ENCODE peak calls at places on chromosome 19, in eight cellular contexts. K is right atrium auricular region; V is stimulated activated CD4-positive, alpha-beta T cell treated with anti-CD3 and anti-CD28 coated beads, Interleukin-12 subunit alpha, Interleukin-12 subunit beta, amount 100 ng/mL, for 48 hours; Q is T-helper 17 cell; L is NCI-H2081 treated with DMSO at 0.1 percent for 48 hours; F is Calu3; T is DMS53; H is H1. W is an unnamed sample.

GRCh38 chr19:17155251-17155650 is 59.9 kb upstream of the USE1 start:
- DNase-seq in T (no peak), Q (no peak), L (no peak), F (no peak), V (no peak), K (no peak), H (no peak), W (no peak)

GRCh38 chr19:44818470-44818856 is 9.6 kb downstream of the BCAM start:
- DNase-seq in K (no peak), V (no peak), F (no peak), Q (no peak), T (no peak), L (no peak), H (no peak), W (no peak)

GRCh38 chr19:55242517-55242916 is 14.0 kb upstream of the TMEM86B start:
- DNase-seq in T (no peak), V (no peak), Q (no peak), K (no peak), F (no peak), H (no peak), L (no peak), W (no peak)

GRCh38 chr19:19067276-19068072 is 3.7 kb downstream of the SLC25A42 start:
- DNase-seq in K (no peak), Q (no peak), T (no peak), V (no peak), F (no peak), L (no peak), H (no peak), W (no peak)

GRCh38 chr19:12779162-12779993 is 4.0 kb upstream of the HOOK2 start:
- DNase-seq in V (no peak), L (no peak), K (peak), T (peak), F (peak), H (no peak), Q (no peak), W (no peak)

GRCh38 chr19:15210323-15210774 is 9.6 kb upstream of the NOTCH3 start:
- DNase-seq in V (no peak), K (peak), Q (no peak), L (no peak), F (peak), H (no peak), T (no peak), W (no peak)

GRCh38 chr19:7670150-7670784 is 1.4 kb downstream of the RETN start:
- DNase-seq in L (no peak), T (peak), H (peak), V (no peak), K (no peak), Q (no peak), F (no peak), W (no peak)

GRCh38 chr19:38743394-38744297 is 628 bp downstream of the CAPN12 start:
- DNase-seq in K (no peak), H (no peak), L (no peak), F (no peak), T (no peak), Q (no peak), V (no peak), W (no peak)

GRCh38 chr19:23531976-23532375 is 136.7 kb upstream of the ZNF91 start:
- DNase-seq in Q (no peak), F (no peak), K (no peak), T (no peak), H (no peak), V (no peak), L (no peak), W (no peak)

GRCh38 chr19:5880604-5881078 is 10.3 kb upstream of the FUT5 start:
- DNase-seq in K (no peak), T (peak), Q (no peak), L (no peak), V (no peak), H (no peak), F (no peak), W (no peak)

W was measured in activated gamma-delta T cell treated with anti-CD3 and anti-CD28 coated beads, Interleukin-2, amount 50 U/mL, for 16 hours.